ENCODE peak calls at places on chromosomes 11 and 22, in six cellular contexts. One of them, this sample, is unnamed.

GRCh38 chr11:81303265-81303664 is 1430.4 kb downstream of the FAM181B start:
- DNase-seq in heart left ventricle: no peak
- DNase-seq in memory B cell: no peak
- DNase-seq in activated CD4-positive, alpha-beta T cell treated with anti-CD3 and anti-CD28 coated beads, Interleukin-2, amount 50 U/mL, for 48 hours: no peak
- DNase-seq in AML-193: no peak
- DNase-seq in ELR: no peak
- DNase-seq in this sample: no peak

GRCh38 chr22:21069375-21069774 is 23.6 kb downstream of the LRRC74B start:
- DNase-seq in memory B cell: no peak
- DNase-seq in AML-193: no peak
- DNase-seq in heart left ventricle: no peak
- DNase-seq in activated CD4-positive, alpha-beta T cell treated with anti-CD3 and anti-CD28 coated beads, Interleukin-2, amount 50 U/mL, for 48 hours: no peak
- DNase-seq in ELR: no peak
- DNase-seq in this sample: no peak

GRCh38 chr11:100624346-100624745 is 62.7 kb upstream of the ARHGAP42 start:
- DNase-seq in memory B cell: no peak
- DNase-seq in AML-193: no peak
- DNase-seq in heart left ventricle: no peak
- DNase-seq in activated CD4-positive, alpha-beta T cell treated with anti-CD3 and anti-CD28 coated beads, Interleukin-2, amount 50 U/mL, for 48 hours: no peak
- DNase-seq in ELR: peak
- DNase-seq in this sample: no peak

GRCh38 chr22:23874871-23875270 is 17.2 kb downstream of the SLC2A11 start:
- DNase-seq in activated CD4-positive, alpha-beta T cell treated with anti-CD3 and anti-CD28 coated beads, Interleukin-2, amount 50 U/mL, for 48 hours: no peak
- DNase-seq in AML-193: no peak
- DNase-seq in heart left ventricle: no peak
- DNase-seq in ELR: no peak
- DNase-seq in memory B cell: no peak
- DNase-seq in this sample: no peak

GRCh38 chr11:11253995-11254394 is 99.1 kb downstream of the CSNK2A3 start:
- DNase-seq in memory B cell: no peak
- DNase-seq in ELR: no peak
- DNase-seq in activated CD4-positive, alpha-beta T cell treated with anti-CD3 and anti-CD28 coated beads, Interleukin-2, amount 50 U/mL, for 48 hours: no peak
- DNase-seq in AML-193: no peak
- DNase-seq in heart left ventricle: no peak
- DNase-seq in this sample: no peak

GRCh38 chr11:118572914-118573550 is 823 bp downstream of the ARCN1 start:
- DNase-seq in memory B cell: no peak
- DNase-seq in activated CD4-positive, alpha-beta T cell treated with anti-CD3 and anti-CD28 coated beads, Interleukin-2, amount 50 U/mL, for 48 hours: peak
- DNase-seq in heart left ventricle: no peak
- DNase-seq in AML-193: peak
- DNase-seq in ELR: peak
- DNase-seq in this sample: no peak

GRCh38 chr11:124841186-124841585 is 24.0 kb upstream of the ROBO3 start:
- DNase-seq in ELR: peak
- DNase-seq in AML-193: no peak
- DNase-seq in heart left ventricle: no peak
- DNase-seq in activated CD4-positive, alpha-beta T cell treated with anti-CD3 and anti-CD28 coated beads, Interleukin-2, amount 50 U/mL, for 48 hours: no peak
- DNase-seq in memory B cell: no peak
- DNase-seq in this sample: no peak

GRCh38 chr11:86523738-86524602 is 148.4 kb downstream of the ME3 start:
- DNase-seq in ELR: peak
- DNase-seq in activated CD4-positive, alpha-beta T cell treated with anti-CD3 and anti-CD28 coated beads, Interleukin-2, amount 50 U/mL, for 48 hours: no peak
- DNase-seq in heart left ventricle: no peak
- DNase-seq in AML-193: no peak
- DNase-seq in memory B cell: no peak
- DNase-seq in this sample: no peak

GRCh38 chr22:27576413-27576812 is 225.1 kb downstream of the MN1 start:
- DNase-seq in activated CD4-positive, alpha-beta T cell treated with anti-CD3 and anti-CD28 coated beads, Interleukin-2, amount 50 U/mL, for 48 hours: no peak
- DNase-seq in memory B cell: no peak
- DNase-seq in ELR: no peak
- DNase-seq in AML-193: no peak
- DNase-seq in heart left ventricle: peak
- DNase-seq in this sample: peak

GRCh38 chr11:85941380-85941973 is 86.3 kb downstream of the CCDC83 start:
- DNase-seq in heart left ventricle: no peak
- DNase-seq in ELR: peak
- DNase-seq in memory B cell: no peak
- DNase-seq in activated CD4-positive, alpha-beta T cell treated with anti-CD3 and anti-CD28 coated beads, Interleukin-2, amount 50 U/mL, for 48 hours: peak
- DNase-seq in AML-193: peak
- DNase-seq in this sample: no peak

GRCh38 chr22:36562261-36562835 is 33.4 kb upstream of the EIF3D start:
- DNase-seq in ELR: peak
- DNase-seq in activated CD4-positive, alpha-beta T cell treated with anti-CD3 and anti-CD28 coated beads, Interleukin-2, amount 50 U/mL, for 48 hours: no peak
- DNase-seq in memory B cell: no peak
- DNase-seq in AML-193: no peak
- DNase-seq in heart left ventricle: no peak
- DNase-seq in this sample: no peak

GRCh38 chr11:44223261-44223660 is 86.7 kb downstream of the ALX4 start:
- DNase-seq in activated CD4-positive, alpha-beta T cell treated with anti-CD3 and anti-CD28 coated beads, Interleukin-2, amount 50 U/mL, for 48 hours: no peak
- DNase-seq in ELR: peak
- DNase-seq in heart left ventricle: no peak
- DNase-seq in memory B cell: no peak
- DNase-seq in AML-193: no peak
- DNase-seq in this sample: no peak

GRCh38 chr11:64850979-64851567 is 6.6 kb upstream of the CDC42BPG start:
- DNase-seq in memory B cell: peak
- DNase-seq in heart left ventricle: no peak
- DNase-seq in activated CD4-positive, alpha-beta T cell treated with anti-CD3 and anti-CD28 coated beads, Interleukin-2, amount 50 U/mL, for 48 hours: peak
- DNase-seq in ELR: peak
- DNase-seq in AML-193: no peak
- DNase-seq in this sample: no peak

GRCh38 chr22:39135092-39135896 is 17.2 kb downstream of the CBX7 start:
- DNase-seq in ELR: peak
- DNase-seq in AML-193: no peak
- DNase-seq in heart left ventricle: peak
- DNase-seq in activated CD4-positive, alpha-beta T cell treated with anti-CD3 and anti-CD28 coated beads, Interleukin-2, amount 50 U/mL, for 48 hours: peak
- DNase-seq in memory B cell: no peak
- DNase-seq in this sample: peak

GRCh38 chr11:20483931-20484330 is 96.4 kb downstream of the PRMT3 start:
- DNase-seq in activated CD4-positive, alpha-beta T cell treated with anti-CD3 and anti-CD28 coated beads, Interleukin-2, amount 50 U/mL, for 48 hours: no peak
- DNase-seq in memory B cell: no peak
- DNase-seq in AML-193: no peak
- DNase-seq in heart left ventricle: no peak
- DNase-seq in ELR: no peak
- DNase-seq in this sample: no peak

GRCh38 chr11:56816259-56816658 is 67.8 kb upstream of the OR9G4 start:
- DNase-seq in heart left ventricle: no peak
- DNase-seq in activated CD4-positive, alpha-beta T cell treated with anti-CD3 and anti-CD28 coated beads, Interleukin-2, amount 50 U/mL, for 48 hours: no peak
- DNase-seq in memory B cell: no peak
- DNase-seq in ELR: no peak
- DNase-seq in AML-193: no peak
- DNase-seq in this sample: no peak

GRCh38 chr11:92867913-92868619 is 101.4 kb upstream of the MTNR1B start:
- DNase-seq in memory B cell: no peak
- DNase-seq in activated CD4-positive, alpha-beta T cell treated with anti-CD3 and anti-CD28 coated beads, Interleukin-2, amount 50 U/mL, for 48 hours: no peak
- DNase-seq in heart left ventricle: no peak
- DNase-seq in AML-193: no peak
- DNase-seq in ELR: no peak
- DNase-seq in this sample: no peak

GRCh38 chr22:37616205-37617083 is 7.8 kb downstream of the GGA1 start:
- DNase-seq in memory B cell: no peak
- DNase-seq in heart left ventricle: no peak
- DNase-seq in activated CD4-positive, alpha-beta T cell treated with anti-CD3 and anti-CD28 coated beads, Interleukin-2, amount 50 U/mL, for 48 hours: no peak
- DNase-seq in ELR: no peak
- DNase-seq in AML-193: no peak
- DNase-seq in this sample: no peak

GRCh38 chr11:72782081-72782920 is 11.5 kb downstream of the STARD10 start:
- DNase-seq in memory B cell: no peak
- DNase-seq in ELR: no peak
- DNase-seq in activated CD4-positive, alpha-beta T cell treated with anti-CD3 and anti-CD28 coated beads, Interleukin-2, amount 50 U/mL, for 48 hours: no peak
- DNase-seq in AML-193: no peak
- DNase-seq in heart left ventricle: no peak
- DNase-seq in this sample: no peak

GRCh38 chr11:117620131-117620530 is 176.9 kb downstream of the DSCAML1 start:
- DNase-seq in memory B cell: no peak
- DNase-seq in ELR: no peak
- DNase-seq in activated CD4-positive, alpha-beta T cell treated with anti-CD3 and anti-CD28 coated beads, Interleukin-2, amount 50 U/mL, for 48 hours: no peak
- DNase-seq in heart left ventricle: no peak
- DNase-seq in AML-193: no peak
- DNase-seq in this sample: no peak

GRCh38 chr22:37632174-37633081 is 7.0 kb upstream of the SH3BP1 start:
- DNase-seq in memory B cell: no peak
- DNase-seq in AML-193: no peak
- DNase-seq in ELR: no peak
- DNase-seq in activated CD4-positive, alpha-beta T cell treated with anti-CD3 and anti-CD28 coated beads, Interleukin-2, amount 50 U/mL, for 48 hours: peak
- DNase-seq in heart left ventricle: no peak
- DNase-seq in this sample: no peak

GRCh38 chr11:112343368-112344039 is 82.8 kb upstream of the PLET1 start:
- DNase-seq in AML-193: no peak
- DNase-seq in memory B cell: no peak
- DNase-seq in heart left ventricle: no peak
- DNase-seq in ELR: no peak
- DNase-seq in activated CD4-positive, alpha-beta T cell treated with anti-CD3 and anti-CD28 coated beads, Interleukin-2, amount 50 U/mL, for 48 hours: no peak
- DNase-seq in this sample: no peak

GRCh38 chr11:120134931-120135228 is 3.0 kb downstream of the TRIM29 start:
- DNase-seq in memory B cell: no peak
- DNase-seq in ELR: no peak
- DNase-seq in AML-193: no peak
- DNase-seq in heart left ventricle: no peak
- DNase-seq in activated CD4-positive, alpha-beta T cell treated with anti-CD3 and anti-CD28 coated beads, Interleukin-2, amount 50 U/mL, for 48 hours: no peak
- DNase-seq in this sample: no peak

GRCh38 chr22:40215266-40215665 is 37.5 kb downstream of the TNRC6B start:
- DNase-seq in memory B cell: no peak
- DNase-seq in ELR: peak
- DNase-seq in activated CD4-positive, alpha-beta T cell treated with anti-CD3 and anti-CD28 coated beads, Interleukin-2, amount 50 U/mL, for 48 hours: no peak
- DNase-seq in AML-193: peak
- DNase-seq in heart left ventricle: no peak
- DNase-seq in this sample: peak

GRCh38 chr11:2990617-2991476 is 1.3 kb downstream of the NAP1L4 start:
- DNase-seq in activated CD4-positive, alpha-beta T cell treated with anti-CD3 and anti-CD28 coated beads, Interleukin-2, amount 50 U/mL, for 48 hours: peak
- DNase-seq in memory B cell: no peak
- DNase-seq in ELR: peak
- DNase-seq in heart left ventricle: no peak
- DNase-seq in AML-193: no peak
- DNase-seq in this sample: no peak

GRCh38 chr22:45528046-45528445 is 25.4 kb downstream of the FBLN1 start:
- DNase-seq in memory B cell: no peak
- DNase-seq in AML-193: no peak
- DNase-seq in activated CD4-positive, alpha-beta T cell treated with anti-CD3 and anti-CD28 coated beads, Interleukin-2, amount 50 U/mL, for 48 hours: no peak
- DNase-seq in heart left ventricle: no peak
- DNase-seq in ELR: no peak
- DNase-seq in this sample: no peak

GRCh38 chr11:12251651-12252560 is 125.5 kb upstream of the PARVA start:
- DNase-seq in AML-193: no peak
- DNase-seq in memory B cell: no peak
- DNase-seq in ELR: no peak
- DNase-seq in activated CD4-positive, alpha-beta T cell treated with anti-CD3 and anti-CD28 coated beads, Interleukin-2, amount 50 U/mL, for 48 hours: no peak
- DNase-seq in heart left ventricle: no peak
- DNase-seq in this sample: no peak

GRCh38 chr11:107683070-107683469 is 28.8 kb downstream of the SLN start:
- DNase-seq in heart left ventricle: no peak
- DNase-seq in AML-193: no peak
- DNase-seq in ELR: no peak
- DNase-seq in activated CD4-positive, alpha-beta T cell treated with anti-CD3 and anti-CD28 coated beads, Interleukin-2, amount 50 U/mL, for 48 hours: no peak
- DNase-seq in memory B cell: no peak
- DNase-seq in this sample: no peak

GRCh38 chr22:23218867-23219251 is 38.5 kb downstream of the BCR start:
- DNase-seq in activated CD4-positive, alpha-beta T cell treated with anti-CD3 and anti-CD28 coated beads, Interleukin-2, amount 50 U/mL, for 48 hours: peak
- DNase-seq in memory B cell: no peak
- DNase-seq in ELR: no peak
- DNase-seq in heart left ventricle: no peak
- DNase-seq in AML-193: no peak
- DNase-seq in this sample: peak

GRCh38 chr11:75532200-75532972 is 6.6 kb upstream of the GDPD5 start:
- DNase-seq in memory B cell: peak
- DNase-seq in activated CD4-positive, alpha-beta T cell treated with anti-CD3 and anti-CD28 coated beads, Interleukin-2, amount 50 U/mL, for 48 hours: peak
- DNase-seq in AML-193: peak
- DNase-seq in heart left ventricle: no peak
- DNase-seq in ELR: peak
- DNase-seq in this sample: peak

GRCh38 chr11:16804104-16804947 is 65.9 kb downstream of the C11orf58 start:
- DNase-seq in ELR: no peak
- DNase-seq in heart left ventricle: peak
- DNase-seq in memory B cell: no peak
- DNase-seq in activated CD4-positive, alpha-beta T cell treated with anti-CD3 and anti-CD28 coated beads, Interleukin-2, amount 50 U/mL, for 48 hours: no peak
- DNase-seq in AML-193: no peak
- DNase-seq in this sample: no peak

GRCh38 chr11:125950696-125951645 is 5.1 kb downstream of the VSIG10L2 start:
- DNase-seq in ELR: no peak
- DNase-seq in activated CD4-positive, alpha-beta T cell treated with anti-CD3 and anti-CD28 coated beads, Interleukin-2, amount 50 U/mL, for 48 hours: no peak
- DNase-seq in memory B cell: no peak
- DNase-seq in heart left ventricle: peak
- DNase-seq in AML-193: no peak
- DNase-seq in this sample: peak

GRCh38 chr22:49825944-49826602 is 1.6 kb downstream of the BRD1 start:
- DNase-seq in AML-193: no peak
- DNase-seq in memory B cell: no peak
- DNase-seq in ELR: peak
- DNase-seq in heart left ventricle: no peak
- DNase-seq in activated CD4-positive, alpha-beta T cell treated with anti-CD3 and anti-CD28 coated beads, Interleukin-2, amount 50 U/mL, for 48 hours: peak
- DNase-seq in this sample: no peak

GRCh38 chr22:25383278-25383820 is 163.9 kb downstream of the CRYBB2 start:
- DNase-seq in AML-193: no peak
- DNase-seq in heart left ventricle: no peak
- DNase-seq in ELR: no peak
- DNase-seq in memory B cell: no peak
- DNase-seq in activated CD4-positive, alpha-beta T cell treated with anti-CD3 and anti-CD28 coated beads, Interleukin-2, amount 50 U/mL, for 48 hours: no peak
- DNase-seq in this sample: no peak

GRCh38 chr11:67415501-67416304 is at the start of gene CARNS1:
- DNase-seq in heart left ventricle: no peak
- DNase-seq in memory B cell: no peak
- DNase-seq in ELR: no peak
- DNase-seq in activated CD4-positive, alpha-beta T cell treated with anti-CD3 and anti-CD28 coated beads, Interleukin-2, amount 50 U/mL, for 48 hours: no peak
- DNase-seq in AML-193: no peak
- DNase-seq in this sample: no peak

GRCh38 chr22:19559324-19559811 is 35.2 kb upstream of the CLDN5 start:
- DNase-seq in heart left ventricle: no peak
- DNase-seq in AML-193: no peak
- DNase-seq in ELR: no peak
- DNase-seq in memory B cell: no peak
- DNase-seq in activated CD4-positive, alpha-beta T cell treated with anti-CD3 and anti-CD28 coated beads, Interleukin-2, amount 50 U/mL, for 48 hours: no peak
- DNase-seq in this sample: no peak

GRCh38 chr22:40951795-40952602 is 821 bp downstream of the RBX1 start:
- DNase-seq in ELR: peak
- DNase-seq in memory B cell: peak
- DNase-seq in activated CD4-positive, alpha-beta T cell treated with anti-CD3 and anti-CD28 coated beads, Interleukin-2, amount 50 U/mL, for 48 hours: no peak
- DNase-seq in heart left ventricle: no peak
- DNase-seq in AML-193: no peak
- DNase-seq in this sample: no peak

This sample was measured in Right ventricle myocardium superior.